ENCODE peak calls at places on chromosomes 4 and X, in ten cellular contexts. A is activated T-helper 1 cell treated with Interleukin-2 at 50 U/mL for 16 hours; G is pulmonary artery endothelial cell; M is GM03348; R is head of caudate nucleus; X is brain pericyte; N is frontal cortex; B is NCI-H446 treated with DMSO at 0.1 percent for 48 hours; T is LNCaP clone FGC; K is activated naive CD4-positive, alpha-beta T cell. V is an unnamed sample.

GRCh38 chr4:26081795-26082498 is 167.9 kb downstream of the SMIM20 start:
- DNase-seq in A (no peak), G (peak; percentile 3), M (peak; percentile 59), R (no peak), X (no peak), N (peak; percentile 32), B (peak; percentile 33), T (peak; percentile 53), K (no peak), V (peak; percentile 66)

GRCh38 chrX:107678957-107679740 is 50.8 kb downstream of the PRPS1 start:
- DNase-seq in A (peak; percentile 58), G (no peak), M (peak; percentile 50), R (no peak), X (no peak), N (no peak), B (no peak), T (no peak), K (no peak), V (peak; percentile 95)

GRCh38 chrX:121307441-121307840 is 260.0 kb downstream of the GLUD2 start:
- DNase-seq in A (no peak), G (no peak), M (peak; percentile 11), R (no peak), X (no peak), N (no peak), B (no peak), T (no peak), K (no peak), V (peak; percentile 3)

GRCh38 chr4:106601519-106601918 is 232.9 kb upstream of the GIMD1 start:
- DNase-seq in A (no peak), G (no peak), M (peak; percentile 37), R (no peak), X (no peak), N (no peak), B (no peak), T (no peak), K (no peak), V (no peak)

GRCh38 chr4:140750470-140750869 is 5.7 kb downstream of the TBC1D9 start:
- DNase-seq in A (no peak), G (no peak), M (no peak), R (no peak), X (no peak), N (no peak), B (no peak), T (no peak), K (no peak), V (no peak)

GRCh38 chrX:40411350-40412111 is 169.2 kb upstream of the ATP6AP2 start:
- DNase-seq in A (no peak), G (no peak), M (no peak), R (no peak), X (no peak), N (no peak), B (no peak), T (no peak), K (no peak), V (peak; percentile 10)

GRCh38 chr4:165631912-165632311 is 241.1 kb upstream of the TLL1 start:
- DNase-seq in A (no peak), G (no peak), M (no peak), R (no peak), X (no peak), N (no peak), B (peak; percentile 36), T (no peak), K (no peak), V (no peak)

GRCh38 chr4:148152868-148153630 is 289.2 kb downstream of the NR3C2 start:
- DNase-seq in A (no peak), G (no peak), M (no peak), R (no peak), X (no peak), N (no peak), B (no peak), T (no peak), K (no peak), V (no peak)

GRCh38 chrX:136106920-136107534 is 40.3 kb upstream of the FHL1 start:
- DNase-seq in A (no peak), G (no peak), M (no peak), R (no peak), X (no peak), N (no peak), B (no peak), T (no peak), K (no peak), V (no peak)

GRCh38 chr4:148435654-148436406 is 6.4 kb downstream of the NR3C2 start:
- DNase-seq in A (no peak), G (no peak), M (no peak), R (no peak), X (no peak), N (no peak), B (no peak), T (no peak), K (no peak), V (no peak)

GRCh38 chr4:138242076-138242829 is at the start of gene SLC7A11:
- DNase-seq in A (no peak), G (peak; percentile 97), M (peak; percentile 77), R (peak; percentile 61), X (peak; percentile 84), N (peak; percentile 14), B (peak; percentile 84), T (peak; percentile 99), K (no peak), V (peak; percentile 99)